ENCODE peak calls at places on chromosome 14, in seven cellular contexts. One of them, this sample, is unnamed.

GRCh38 chr14:53946404-53947400 is 9.9 kb downstream of the BMP4 start:
- DNase-seq in upper lobe of left lung: peak; percentile 86
- DNase-seq in right atrium auricular region: no peak
- DNase-seq in breast epithelium: no peak
- DNase-seq in GM23248: no peak
- DNase-seq in endodermal cell: peak; percentile 84
- DNase-seq in neural progenitor cell: peak; percentile 71
- DNase-seq in this sample: no peak

GRCh38 chr14:93991212-93991611 is 5.9 kb upstream of the CCDC197 start:
- DNase-seq in endodermal cell: no peak
- DNase-seq in neural progenitor cell: no peak
- DNase-seq in right atrium auricular region: no peak
- DNase-seq in GM23248: no peak
- DNase-seq in upper lobe of left lung: no peak
- DNase-seq in breast epithelium: no peak
- DNase-seq in this sample: no peak

GRCh38 chr14:101122855-101123129 is 219.3 kb upstream of the RTL1 start:
- DNase-seq in GM23248: no peak
- DNase-seq in endodermal cell: peak; percentile 31
- DNase-seq in breast epithelium: peak; percentile 43
- DNase-seq in upper lobe of left lung: no peak
- DNase-seq in right atrium auricular region: peak; percentile 18
- DNase-seq in neural progenitor cell: no peak
- DNase-seq in this sample: no peak

GRCh38 chr14:100372357-100373048 is 49.4 kb downstream of the SLC25A47 start:
- DNase-seq in breast epithelium: no peak
- DNase-seq in GM23248: no peak
- DNase-seq in endodermal cell: peak; percentile 90
- DNase-seq in neural progenitor cell: peak; percentile 59
- DNase-seq in right atrium auricular region: no peak
- DNase-seq in upper lobe of left lung: no peak
- DNase-seq in this sample: no peak

GRCh38 chr14:79542121-79542520 is 669.2 kb downstream of the DIO2 start:
- DNase-seq in breast epithelium: no peak
- DNase-seq in GM23248: no peak
- DNase-seq in endodermal cell: no peak
- DNase-seq in neural progenitor cell: no peak
- DNase-seq in upper lobe of left lung: no peak
- DNase-seq in right atrium auricular region: no peak
- DNase-seq in this sample: no peak

GRCh38 chr14:70955543-70956480 is 48.6 kb downstream of the PCNX1 start:
- DNase-seq in GM23248: peak; percentile 64
- DNase-seq in endodermal cell: no peak
- DNase-seq in right atrium auricular region: no peak
- DNase-seq in neural progenitor cell: peak; percentile 38
- DNase-seq in breast epithelium: no peak
- DNase-seq in upper lobe of left lung: no peak
- DNase-seq in this sample: peak; percentile 60

GRCh38 chr14:75981426-75981825 is 369 bp downstream of the TGFB3 start:
- DNase-seq in upper lobe of left lung: no peak
- DNase-seq in neural progenitor cell: peak; percentile 55
- DNase-seq in GM23248: no peak
- DNase-seq in endodermal cell: peak; percentile 67
- DNase-seq in right atrium auricular region: no peak
- DNase-seq in breast epithelium: no peak
- DNase-seq in this sample: peak; percentile 25

GRCh38 chr14:99562848-99563748 is 40.9 kb downstream of the CCDC85C start:
- DNase-seq in GM23248: peak; percentile 53
- DNase-seq in upper lobe of left lung: peak; percentile 88
- DNase-seq in neural progenitor cell: peak; percentile 97
- DNase-seq in endodermal cell: peak; percentile 97
- DNase-seq in breast epithelium: peak; percentile 83
- DNase-seq in right atrium auricular region: peak; percentile 68
- DNase-seq in this sample: no peak

GRCh38 chr14:78220273-78220672 is 50.1 kb downstream of the NRXN3 start:
- DNase-seq in breast epithelium: no peak
- DNase-seq in endodermal cell: no peak
- DNase-seq in upper lobe of left lung: no peak
- DNase-seq in right atrium auricular region: no peak
- DNase-seq in neural progenitor cell: no peak
- DNase-seq in GM23248: no peak
- DNase-seq in this sample: no peak

GRCh38 chr14:90349729-90350128 is 18.0 kb upstream of the NRDE2 start:
- DNase-seq in endodermal cell: no peak
- DNase-seq in right atrium auricular region: no peak
- DNase-seq in neural progenitor cell: no peak
- DNase-seq in upper lobe of left lung: no peak
- DNase-seq in GM23248: no peak
- DNase-seq in breast epithelium: no peak
- DNase-seq in this sample: no peak

GRCh38 chr14:38357557-38357956 is 101.7 kb upstream of the CLEC14A start:
- DNase-seq in breast epithelium: no peak
- DNase-seq in endodermal cell: no peak
- DNase-seq in right atrium auricular region: no peak
- DNase-seq in GM23248: peak; percentile 88
- DNase-seq in upper lobe of left lung: no peak
- DNase-seq in neural progenitor cell: no peak
- DNase-seq in this sample: peak; percentile 80

GRCh38 chr14:95045255-95045701 is 112.1 kb downstream of the DICER1 start:
- DNase-seq in neural progenitor cell: peak; percentile 41
- DNase-seq in breast epithelium: no peak
- DNase-seq in upper lobe of left lung: no peak
- DNase-seq in GM23248: no peak
- DNase-seq in right atrium auricular region: peak; percentile 42
- DNase-seq in endodermal cell: peak; percentile 51
- DNase-seq in this sample: no peak

GRCh38 chr14:51167587-51168219 is 72.3 kb upstream of the TMX1 start:
- DNase-seq in GM23248: peak; percentile 72
- DNase-seq in breast epithelium: no peak
- DNase-seq in neural progenitor cell: no peak
- DNase-seq in right atrium auricular region: no peak
- DNase-seq in upper lobe of left lung: no peak
- DNase-seq in endodermal cell: no peak
- DNase-seq in this sample: no peak

GRCh38 chr14:89288114-89288513 is 128.9 kb downstream of the FOXN3 start:
- DNase-seq in breast epithelium: no peak
- DNase-seq in endodermal cell: no peak
- DNase-seq in neural progenitor cell: no peak
- DNase-seq in upper lobe of left lung: no peak
- DNase-seq in GM23248: peak; percentile 4
- DNase-seq in right atrium auricular region: no peak
- DNase-seq in this sample: no peak

GRCh38 chr14:106786697-106787096 is 1260.3 kb downstream of the TMEM121 start:
- DNase-seq in right atrium auricular region: no peak
- DNase-seq in neural progenitor cell: no peak
- DNase-seq in upper lobe of left lung: no peak
- DNase-seq in GM23248: no peak
- DNase-seq in breast epithelium: no peak
- DNase-seq in endodermal cell: no peak
- DNase-seq in this sample: no peak

GRCh38 chr14:47227051-47227600 is 448.3 kb downstream of the MDGA2 start:
- DNase-seq in upper lobe of left lung: no peak
- DNase-seq in right atrium auricular region: no peak
- DNase-seq in breast epithelium: no peak
- DNase-seq in endodermal cell: no peak
- DNase-seq in GM23248: no peak
- DNase-seq in neural progenitor cell: no peak
- DNase-seq in this sample: peak; percentile 47

GRCh38 chr14:80587096-80587724 is 354.3 kb downstream of the CEP128 start:
- DNase-seq in right atrium auricular region: no peak
- DNase-seq in upper lobe of left lung: no peak
- DNase-seq in GM23248: peak; percentile 69
- DNase-seq in endodermal cell: no peak
- DNase-seq in neural progenitor cell: peak; percentile 32
- DNase-seq in breast epithelium: no peak
- DNase-seq in this sample: peak; percentile 36

GRCh38 chr14:25464078-25464477 is 414.1 kb upstream of the STXBP6 start:
- DNase-seq in neural progenitor cell: no peak
- DNase-seq in right atrium auricular region: no peak
- DNase-seq in endodermal cell: no peak
- DNase-seq in GM23248: no peak
- DNase-seq in upper lobe of left lung: no peak
- DNase-seq in breast epithelium: no peak
- DNase-seq in this sample: no peak

GRCh38 chr14:28879571-28879970 is 113.0 kb downstream of the FOXG1 start:
- DNase-seq in upper lobe of left lung: no peak
- DNase-seq in right atrium auricular region: no peak
- DNase-seq in breast epithelium: no peak
- DNase-seq in endodermal cell: no peak
- DNase-seq in GM23248: no peak
- DNase-seq in neural progenitor cell: peak; percentile 39
- DNase-seq in this sample: peak; percentile 4

GRCh38 chr14:91038439-91038838 is 22.0 kb downstream of the RPS6KA5 start:
- DNase-seq in upper lobe of left lung: no peak
- DNase-seq in endodermal cell: no peak
- DNase-seq in GM23248: peak; percentile 93
- DNase-seq in breast epithelium: no peak
- DNase-seq in neural progenitor cell: no peak
- DNase-seq in right atrium auricular region: no peak
- DNase-seq in this sample: no peak

GRCh38 chr14:31060253-31060875 is 34.2 kb upstream of the STRN3 start:
- DNase-seq in upper lobe of left lung: no peak
- DNase-seq in endodermal cell: peak; percentile 85
- DNase-seq in GM23248: no peak
- DNase-seq in neural progenitor cell: peak; percentile 62
- DNase-seq in breast epithelium: no peak
- DNase-seq in right atrium auricular region: peak; percentile 26
- DNase-seq in this sample: no peak

GRCh38 chr14:55399912-55400311 is 11.7 kb downstream of the ATG14 start:
- DNase-seq in upper lobe of left lung: no peak
- DNase-seq in breast epithelium: no peak
- DNase-seq in right atrium auricular region: no peak
- DNase-seq in endodermal cell: no peak
- DNase-seq in neural progenitor cell: no peak
- DNase-seq in GM23248: no peak
- DNase-seq in this sample: no peak

GRCh38 chr14:86942939-86943338 is 1050.0 kb downstream of the GALC start:
- DNase-seq in upper lobe of left lung: no peak
- DNase-seq in endodermal cell: no peak
- DNase-seq in neural progenitor cell: no peak
- DNase-seq in right atrium auricular region: no peak
- DNase-seq in GM23248: no peak
- DNase-seq in breast epithelium: no peak
- DNase-seq in this sample: peak; percentile 41

GRCh38 chr14:23396126-23396525 is 11.9 kb downstream of the MYH6 start:
- DNase-seq in upper lobe of left lung: no peak
- DNase-seq in neural progenitor cell: no peak
- DNase-seq in endodermal cell: no peak
- DNase-seq in GM23248: no peak
- DNase-seq in right atrium auricular region: no peak
- DNase-seq in breast epithelium: no peak
- DNase-seq in this sample: no peak

GRCh38 chr14:75905505-75905904 is 76.3 kb downstream of the TGFB3 start:
- DNase-seq in right atrium auricular region: peak; percentile 79
- DNase-seq in GM23248: no peak
- DNase-seq in endodermal cell: no peak
- DNase-seq in upper lobe of left lung: no peak
- DNase-seq in neural progenitor cell: no peak
- DNase-seq in breast epithelium: no peak
- DNase-seq in this sample: peak; percentile 50

GRCh38 chr14:32083789-32084188 is 6.7 kb downstream of the ARHGAP5 start:
- DNase-seq in breast epithelium: no peak
- DNase-seq in endodermal cell: no peak
- DNase-seq in GM23248: no peak
- DNase-seq in neural progenitor cell: no peak
- DNase-seq in right atrium auricular region: no peak
- DNase-seq in upper lobe of left lung: no peak
- DNase-seq in this sample: no peak
- H3K4me1 ChIP-seq in breast epithelium: no peaks in the 10 kb centered on the region
- H3K4me1 ChIP-seq in endodermal cell: peaks cover 6% of the 10 kb centered on the region
- H3K4me1 ChIP-seq in GM23248: peaks cover 38% of the 10 kb centered on the region
- H3K4me1 ChIP-seq in neural progenitor cell: peaks cover 61% of the 10 kb centered on the region
- H3K4me1 ChIP-seq in right atrium auricular region: no peaks in the 10 kb centered on the region
- H3K4me1 ChIP-seq in upper lobe of left lung: peaks cover 36% of the 10 kb centered on the region
- H3K4me1 ChIP-seq in this sample: peaks cover 35% of the 10 kb centered on the region

GRCh38 chr14:74609721-74610120 is 2.3 kb downstream of the LTBP2 start:
- DNase-seq in GM23248: peak; percentile 34
- DNase-seq in breast epithelium: no peak
- DNase-seq in right atrium auricular region: no peak
- DNase-seq in upper lobe of left lung: no peak
- DNase-seq in neural progenitor cell: no peak
- DNase-seq in endodermal cell: no peak
- DNase-seq in this sample: no peak

GRCh38 chr14:74610199-74610865 is 1.7 kb downstream of the LTBP2 start:
- DNase-seq in neural progenitor cell: no peak
- DNase-seq in endodermal cell: no peak
- DNase-seq in right atrium auricular region: no peak
- DNase-seq in upper lobe of left lung: peak; percentile 75
- DNase-seq in GM23248: no peak
- DNase-seq in breast epithelium: no peak
- DNase-seq in this sample: no peak

GRCh38 chr14:74612346-74613021 is 447 bp upstream of the LTBP2 start:
- DNase-seq in neural progenitor cell: peak; percentile 93
- DNase-seq in endodermal cell: peak; percentile 94
- DNase-seq in upper lobe of left lung: peak; percentile 98
- DNase-seq in breast epithelium: peak; percentile 73
- DNase-seq in GM23248: peak; percentile 94
- DNase-seq in right atrium auricular region: no peak
- DNase-seq in this sample: peak; percentile 84

GRCh38 chr14:74611672-74612345 is at the start of gene LTBP2:
- DNase-seq in GM23248: peak; percentile 78
- DNase-seq in breast epithelium: no peak
- DNase-seq in upper lobe of left lung: peak; percentile 90
- DNase-seq in right atrium auricular region: no peak
- DNase-seq in neural progenitor cell: peak; percentile 69
- DNase-seq in endodermal cell: peak; percentile 77
- DNase-seq in this sample: peak; percentile 25

GRCh38 chr14:74610866-74611671 is 968 bp downstream of the LTBP2 start:
- DNase-seq in breast epithelium: no peak
- DNase-seq in upper lobe of left lung: peak; percentile 87
- DNase-seq in GM23248: peak; percentile 84
- DNase-seq in endodermal cell: peak; percentile 72
- DNase-seq in right atrium auricular region: no peak
- DNase-seq in neural progenitor cell: peak; percentile 65
- DNase-seq in this sample: peak; percentile 54
- H3K4me3 ChIP-seq in breast epithelium: peak overlapping the region; percentile 70
- H3K4me3 ChIP-seq in upper lobe of left lung: peak overlapping the region; percentile 62
- H3K4me3 ChIP-seq in GM23248: peak overlapping the region; percentile 97
- H3K4me3 ChIP-seq in endodermal cell: peak overlapping the region; percentile 73
- H3K4me3 ChIP-seq in right atrium auricular region: peak overlapping the region; percentile 73
- H3K4me3 ChIP-seq in neural progenitor cell: peak overlapping the region; percentile 52
- H3K4me3 ChIP-seq in this sample: peak overlapping the region; percentile 46

GRCh38 chr14:61565836-61566536 is 129.3 kb upstream of the HIF1A start:
- DNase-seq in upper lobe of left lung: no peak
- DNase-seq in breast epithelium: no peak
- DNase-seq in GM23248: peak; percentile 91
- DNase-seq in neural progenitor cell: no peak
- DNase-seq in right atrium auricular region: no peak
- DNase-seq in endodermal cell: no peak
- DNase-seq in this sample: no peak
- H3K4me1 ChIP-seq in upper lobe of left lung: peaks cover 68% of the 10 kb centered on the region
- H3K4me1 ChIP-seq in breast epithelium: peaks cover 9% of the 10 kb centered on the region
- H3K4me1 ChIP-seq in GM23248: peaks cover 85% of the 10 kb centered on the region
- H3K4me1 ChIP-seq in neural progenitor cell: peaks cover 39% of the 10 kb centered on the region
- H3K4me1 ChIP-seq in right atrium auricular region: peaks cover 2% of the 10 kb centered on the region
- H3K4me1 ChIP-seq in endodermal cell: peaks cover 28% of the 10 kb centered on the region
- H3K4me1 ChIP-seq in this sample: peaks cover 9% of the 10 kb centered on the region

DNA sequence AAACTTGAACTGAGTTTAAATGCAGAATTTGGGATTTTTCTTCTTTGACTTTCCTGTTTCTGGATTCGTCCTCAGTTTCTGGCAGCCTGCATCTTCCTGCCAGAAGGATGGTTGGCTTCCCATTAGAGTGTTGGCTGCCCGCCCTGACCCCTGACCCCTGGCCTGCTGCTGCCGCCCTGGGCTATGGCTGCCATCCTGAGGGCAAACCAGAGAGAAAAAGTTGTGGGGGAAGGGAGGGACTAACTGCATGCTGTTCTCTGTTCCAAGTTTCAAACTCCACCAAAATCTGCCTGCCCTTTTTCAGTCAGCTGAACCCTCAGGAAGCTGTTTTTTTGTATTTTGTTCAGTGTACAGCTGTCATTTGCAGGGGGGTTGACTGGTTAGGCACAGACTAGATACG is 48.4 kb downstream of the FNTB start:
- DNase-seq in endodermal cell: no peak
- DNase-seq in GM23248: no peak
- DNase-seq in right atrium auricular region: no peak
- DNase-seq in breast epithelium: no peak
- DNase-seq in upper lobe of left lung: peak; percentile 78
- DNase-seq in neural progenitor cell: no peak
- DNase-seq in this sample: no peak
- H3K4me3 ChIP-seq in endodermal cell: no peak overlapping the region
- H3K4me3 ChIP-seq in GM23248: no peak overlapping the region
- H3K4me3 ChIP-seq in right atrium auricular region: no peak overlapping the region
- H3K4me3 ChIP-seq in breast epithelium: no peak overlapping the region
- H3K4me3 ChIP-seq in upper lobe of left lung: no peak overlapping the region
- H3K4me3 ChIP-seq in neural progenitor cell: no peak overlapping the region
- H3K4me3 ChIP-seq in this sample: no peak overlapping the region